ENCODE peak calls at places on chromosomes 13 and 19, in five cellular contexts. A is trophoblast cell, K is neuronal stem cell, M is IMR-90, V is H1. U is an unnamed sample.

GRCh38 chr19:49924004-49924880 is 4.8 kb upstream of the ATF5 start:
- DNase-seq in A (no peak), K (no peak), M (no peak), V (no peak), U (peak; percentile 30)

GRCh38 chr19:45222724-45223123 is 22.5 kb downstream of the EXOC3L2 start:
- DNase-seq in A (no peak), K (no peak), M (no peak), V (no peak), U (no peak)

GRCh38 chr13:33775339-33776108 is 42.4 kb upstream of the RFC3 start:
- DNase-seq in A (peak; percentile 53), K (no peak), M (no peak), V (no peak), U (peak; percentile 64)

GRCh38 chr19:15123900-15124299 is 16.7 kb downstream of the SYDE1 start:
- DNase-seq in A (no peak), K (no peak), M (no peak), V (no peak), U (no peak)

GRCh38 chr13:50757021-50757420 is 86.5 kb downstream of the DLEU7 start:
- DNase-seq in A (no peak), K (no peak), M (no peak), V (no peak), U (no peak)

GRCh38 chr19:10961763-10962536 is 1.1 kb downstream of the SMARCA4 start:
- DNase-seq in A (peak; percentile 39), K (peak; percentile 35), M (peak; percentile 12), V (no peak), U (peak; percentile 37)

GRCh38 chr13:83765796-83766195 is 116.5 kb downstream of the SLITRK1 start:
- DNase-seq in A (no peak), K (no peak), M (no peak), V (no peak), U (no peak)

GRCh38 chr13:40600145-40600751 is 66.2 kb downstream of the FOXO1 start:
- DNase-seq in A (no peak), K (no peak), M (no peak), V (no peak), U (no peak)

GRCh38 chr13:72217142-72217541 is 350.1 kb upstream of the DACH1 start:
- DNase-seq in A (no peak), K (no peak), M (no peak), V (no peak), U (no peak)

GRCh38 chr19:48715276-48715675 is 4.2 kb downstream of the MAMSTR start:
- DNase-seq in A (no peak), K (no peak), M (no peak), V (no peak), U (no peak)

GRCh38 chr19:10740798-10741197 is 22.9 kb downstream of the DNM2 start:
- DNase-seq in A (no peak), K (no peak), M (no peak), V (no peak), U (no peak)

GRCh38 chr19:17766543-17767131 is 15.4 kb downstream of the FCHO1 start:
- DNase-seq in A (peak; percentile 91), K (peak; percentile 70), M (peak; percentile 77), V (peak; percentile 82), U (peak; percentile 91)

GRCh38 chr13:108662528-108662927 is 33.1 kb downstream of the MYO16 start:
- DNase-seq in A (no peak), K (no peak), M (no peak), V (no peak), U (peak; percentile 44)

GRCh38 chr13:91126806-91127205 is 220.7 kb upstream of the MIR17HG start:
- DNase-seq in A (no peak), K (no peak), M (no peak), V (no peak), U (no peak)

GRCh38 chr13:29923554-29924481 is 73.4 kb upstream of the UBL3 start:
- DNase-seq in A (peak; percentile 94), K (no peak), M (peak; percentile 99), V (peak; percentile 77), U (peak; percentile 98)

GRCh38 chr19:31733591-31733990 is 384.4 kb upstream of the TSHZ3 start:
- DNase-seq in A (no peak), K (no peak), M (no peak), V (no peak), U (no peak)

GRCh38 chr13:113152894-113153809 is 5.3 kb upstream of the PROZ start:
- DNase-seq in A (no peak), K (peak; percentile 67), M (no peak), V (no peak), U (peak; percentile 55)

GRCh38 chr13:112616586-112617381 is 28.8 kb upstream of the TUBGCP3 start:
- DNase-seq in A (peak; percentile 81), K (no peak), M (peak; percentile 52), V (no peak), U (peak; percentile 75)

GRCh38 chr19:34480971-34481821 is at the start of gene WTIP:
- DNase-seq in A (peak; percentile 72), K (peak; percentile 89), M (peak; percentile 88), V (no peak), U (peak; percentile 95)

GRCh38 chr19:57664269-57665127 is 4.2 kb upstream of the ZSCAN4 start:
- DNase-seq in A (peak; percentile 71), K (peak; percentile 53), M (peak; percentile 31), V (no peak), U (peak; percentile 59)

GRCh38 chr13:66937423-66937822 is 292.7 kb downstream of the PCDH9 start:
- DNase-seq in A (no peak), K (no peak), M (no peak), V (no peak), U (no peak)

GRCh38 chr13:109315481-109315880 is 470.9 kb downstream of the IRS2 start:
- DNase-seq in A (no peak), K (no peak), M (no peak), V (no peak), U (no peak)

GRCh38 chr19:2033825-2034159 is 17.3 kb downstream of the MKNK2 start:
- DNase-seq in A (no peak), K (no peak), M (no peak), V (no peak), U (no peak)
- H3K4me3 ChIP-seq in A (no peak overlapping the region), K (no peak overlapping the region), M (no peak overlapping the region), V (no peak overlapping the region), U (no peak overlapping the region)

DNA sequence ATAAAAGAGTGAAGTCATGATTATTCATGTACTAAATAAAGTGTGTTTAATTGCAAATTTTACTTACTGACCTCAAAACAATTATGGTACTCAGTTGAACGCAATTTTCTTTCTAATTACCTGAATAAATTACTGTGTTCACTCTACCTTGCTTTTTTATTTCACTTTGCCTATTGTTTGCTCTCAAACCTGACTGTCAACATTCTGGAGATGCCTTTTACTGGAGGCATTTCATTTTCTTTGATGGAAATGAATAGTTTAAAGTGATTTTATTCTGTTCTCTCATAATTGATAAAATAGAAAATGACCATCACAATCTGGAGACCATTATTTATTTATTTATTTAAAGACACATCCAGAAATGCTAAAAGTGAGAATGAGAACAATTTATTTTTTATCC is 811.5 kb upstream of the ATXN8OS start:
- DNase-seq in A (peak; percentile 38), K (no peak), M (no peak), V (no peak), U (no peak)
- H2AK5ac ChIP-seq in A (no peak overlapping the region), K (no peak overlapping the region), M (no peak overlapping the region), V (no peak overlapping the region), U (no peak overlapping the region)

GRCh38 chr13:99659234-99659633 is 158.0 kb downstream of the TM9SF2 start:
- DNase-seq in A (no peak), K (no peak), M (no peak), V (no peak), U (peak; percentile 47)

GRCh38 chr13:99656092-99656745 is 154.9 kb downstream of the TM9SF2 start:
- DNase-seq in A (peak; percentile 73), K (peak; percentile 86), M (peak; percentile 67), V (peak; percentile 46), U (peak; percentile 85)

GRCh38 chr13:99656843-99657506 is 155.7 kb downstream of the TM9SF2 start:
- DNase-seq in A (no peak), K (no peak), M (no peak), V (no peak), U (peak; percentile 42)

GRCh38 chr13:99658266-99658991 is 157.2 kb downstream of the TM9SF2 start:
- DNase-seq in A (peak; percentile 4), K (peak; percentile 65), M (peak; percentile 25), V (no peak), U (peak; percentile 87)

GRCh38 chr13:99657848-99658265 is 156.6 kb downstream of the TM9SF2 start:
- DNase-seq in A (no peak), K (no peak), M (no peak), V (no peak), U (peak; percentile 74)
- H3K9ac ChIP-seq in A (no peak overlapping the region), K (peak overlapping the region; percentile 98), M (peak overlapping the region; percentile 46), V (peak overlapping the region; percentile 38), U (peak overlapping the region; percentile 76)

GRCh38 chr13:75873499-75873898 is 237.4 kb downstream of the LMO7 start:
- DNase-seq in A (no peak), K (no peak), M (no peak), V (no peak), U (no peak)

GRCh38 chr13:75872970-75873369 is 236.8 kb downstream of the LMO7 start:
- DNase-seq in A (no peak), K (no peak), M (no peak), V (no peak), U (no peak)

GRCh38 chr13:75876371-75877050 is 240.4 kb downstream of the LMO7 start:
- DNase-seq in A (peak; percentile 74), K (peak; percentile 47), M (peak; percentile 73), V (peak; percentile 27), U (peak; percentile 81)

GRCh38 chr13:75877092-75877491 is 241.0 kb downstream of the LMO7 start:
- DNase-seq in A (no peak), K (peak; percentile 8), M (no peak), V (no peak), U (no peak)

DNA sequence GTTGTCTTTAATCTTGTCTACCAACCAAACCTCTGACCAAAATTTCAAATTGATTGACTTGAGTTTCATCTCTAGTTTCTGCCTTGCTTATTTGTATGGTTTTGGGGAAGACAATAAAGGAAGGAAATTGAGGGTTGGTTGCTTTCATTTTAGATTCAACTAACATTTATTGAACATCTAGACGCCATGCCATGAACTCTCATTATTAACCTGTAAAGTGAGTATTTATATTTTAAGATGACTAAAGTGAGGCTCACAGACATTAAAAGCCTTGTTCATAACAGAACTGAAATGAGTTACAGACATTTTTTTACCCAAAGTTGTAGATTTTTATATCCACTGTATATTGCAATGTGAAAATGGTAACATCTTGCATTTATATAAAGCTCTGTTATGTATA is 239.3 kb downstream of the LMO7 start:
- DNase-seq in A (no peak), K (no peak), M (no peak), V (no peak), U (no peak)
- H3K4me3 ChIP-seq in A (no peak overlapping the region), K (no peak overlapping the region), M (no peak overlapping the region), V (no peak overlapping the region), U (no peak overlapping the region)